ENCODE peak calls at places on chromosomes 12 and 14, in four cellular contexts. One of them, this sample, is unnamed.

GRCh38 chr12:108511633-108512540 is 3.2 kb upstream of the FICD start:
- DNase-seq in activated CD4-positive, alpha-beta T cell treated with anti-CD3 and anti-CD28 coated beads for 1 hour: peak
- DNase-seq in cardiac muscle cell: peak
- DNase-seq in stimulated activated effector memory CD8-positive, alpha-beta T cell treated with anti-CD3 and anti-CD28 coated beads, Interleukin-12 subunit alpha, Interleukin-12 subunit beta, amount 100 ng/mL, for 72 hours: peak
- DNase-seq in this sample: peak

GRCh38 chr12:124397399-124397679 is 102.4 kb downstream of the RFLNA start:
- DNase-seq in stimulated activated effector memory CD8-positive, alpha-beta T cell treated with anti-CD3 and anti-CD28 coated beads, Interleukin-12 subunit alpha, Interleukin-12 subunit beta, amount 100 ng/mL, for 72 hours: no peak
- DNase-seq in cardiac muscle cell: no peak
- DNase-seq in activated CD4-positive, alpha-beta T cell treated with anti-CD3 and anti-CD28 coated beads for 1 hour: no peak
- DNase-seq in this sample: no peak

GRCh38 chr12:77578471-77579262 is 252.0 kb upstream of the NAV3 start:
- DNase-seq in stimulated activated effector memory CD8-positive, alpha-beta T cell treated with anti-CD3 and anti-CD28 coated beads, Interleukin-12 subunit alpha, Interleukin-12 subunit beta, amount 100 ng/mL, for 72 hours: no peak
- DNase-seq in activated CD4-positive, alpha-beta T cell treated with anti-CD3 and anti-CD28 coated beads for 1 hour: no peak
- DNase-seq in cardiac muscle cell: no peak
- DNase-seq in this sample: no peak

GRCh38 chr14:72416892-72417291 is 477.0 kb downstream of the DPF3 start:
- DNase-seq in activated CD4-positive, alpha-beta T cell treated with anti-CD3 and anti-CD28 coated beads for 1 hour: no peak
- DNase-seq in stimulated activated effector memory CD8-positive, alpha-beta T cell treated with anti-CD3 and anti-CD28 coated beads, Interleukin-12 subunit alpha, Interleukin-12 subunit beta, amount 100 ng/mL, for 72 hours: no peak
- DNase-seq in cardiac muscle cell: no peak
- DNase-seq in this sample: no peak

GRCh38 chr12:108641446-108642268 is 8.0 kb upstream of the SELPLG start:
- DNase-seq in activated CD4-positive, alpha-beta T cell treated with anti-CD3 and anti-CD28 coated beads for 1 hour: no peak
- DNase-seq in cardiac muscle cell: no peak
- DNase-seq in stimulated activated effector memory CD8-positive, alpha-beta T cell treated with anti-CD3 and anti-CD28 coated beads, Interleukin-12 subunit alpha, Interleukin-12 subunit beta, amount 100 ng/mL, for 72 hours: no peak
- DNase-seq in this sample: no peak

GRCh38 chr14:66485910-66486421 is at the start of gene CCDC196:
- DNase-seq in activated CD4-positive, alpha-beta T cell treated with anti-CD3 and anti-CD28 coated beads for 1 hour: no peak
- DNase-seq in stimulated activated effector memory CD8-positive, alpha-beta T cell treated with anti-CD3 and anti-CD28 coated beads, Interleukin-12 subunit alpha, Interleukin-12 subunit beta, amount 100 ng/mL, for 72 hours: no peak
- DNase-seq in cardiac muscle cell: no peak
- DNase-seq in this sample: no peak

GRCh38 chr14:76727403-76727802 is 33.9 kb upstream of the VASH1 start:
- DNase-seq in cardiac muscle cell: no peak
- DNase-seq in stimulated activated effector memory CD8-positive, alpha-beta T cell treated with anti-CD3 and anti-CD28 coated beads, Interleukin-12 subunit alpha, Interleukin-12 subunit beta, amount 100 ng/mL, for 72 hours: no peak
- DNase-seq in activated CD4-positive, alpha-beta T cell treated with anti-CD3 and anti-CD28 coated beads for 1 hour: no peak
- DNase-seq in this sample: no peak

GRCh38 chr12:124655317-124656213 is 88.2 kb upstream of the NCOR2 start:
- DNase-seq in stimulated activated effector memory CD8-positive, alpha-beta T cell treated with anti-CD3 and anti-CD28 coated beads, Interleukin-12 subunit alpha, Interleukin-12 subunit beta, amount 100 ng/mL, for 72 hours: no peak
- DNase-seq in activated CD4-positive, alpha-beta T cell treated with anti-CD3 and anti-CD28 coated beads for 1 hour: no peak
- DNase-seq in cardiac muscle cell: peak
- DNase-seq in this sample: no peak

This sample was measured in stimulated activated CD8-positive, alpha-beta memory T cell treated with anti-CD3 and anti-CD28 coated beads, Interleukin-12 subunit alpha, Interleukin-12 subunit beta, amount 100 ng/mL, for 4 hours.